ENCODE peak calls at places on chromosomes 4 and X, in seven cellular contexts. V is progenitor cell of endocrine pancreas; F is lower lobe of right lung; A is endodermal cell; T is choroid plexus epithelial cell; P is activated CD8-positive, alpha-beta T cell treated with anti-CD3 and anti-CD28 coated beads for 36 hours; C is heart right ventricle. J is an unnamed sample.

GRCh38 chr4:141246243-141246642 is 25.5 kb downstream of the ZNF330 start:
- DNase-seq in F (no peak), T (peak), V (no peak), P (no peak), C (no peak), A (no peak), J (no peak)

GRCh38 chr4:39235701-39236100 is 53.4 kb downstream of the WDR19 start:
- DNase-seq in T (no peak), C (no peak), V (no peak), P (no peak), A (no peak), F (no peak), J (no peak)

GRCh38 chrX:105829006-105829405 is 6.7 kb downstream of the NRK start:
- DNase-seq in C (no peak), F (no peak), V (no peak), A (no peak), P (no peak), T (peak), J (no peak)

GRCh38 chr4:108036252-108036651 is 46.6 kb downstream of the HADH start:
- DNase-seq in F (no peak), C (no peak), P (peak), A (no peak), V (no peak), T (no peak), J (no peak)

GRCh38 chrX:39772057-39772832 is 325.5 kb downstream of the BCOR start:
- DNase-seq in A (peak), V (no peak), F (peak), T (peak), C (no peak), P (peak), J (no peak)

GRCh38 chr4:91961504-91961903 is 342.3 kb upstream of the GRID2 start:
- DNase-seq in V (no peak), T (peak), C (no peak), F (no peak), P (no peak), A (no peak), J (no peak)

GRCh38 chr4:94307231-94307840 is 35.3 kb downstream of the HPGDS start:
- DNase-seq in C (no peak), V (no peak), A (no peak), T (no peak), P (no peak), F (no peak), J (no peak)

GRCh38 chrX:145405012-145405411 is 157.7 kb downstream of the SPANXN1 start:
- DNase-seq in F (no peak), P (peak), T (peak), V (no peak), A (peak), C (no peak), J (no peak)

GRCh38 chr4:146545102-146545501 is 23.4 kb upstream of the SLC10A7 start:
- DNase-seq in T (peak), V (no peak), A (peak), P (no peak), F (no peak), C (no peak), J (no peak)

GRCh38 chr4:119284876-119285611 is 36.9 kb downstream of the FABP2 start:
- DNase-seq in F (no peak), P (no peak), V (no peak), T (peak), C (no peak), A (no peak), J (no peak)

GRCh38 chr4:70768301-70768948 is 46.7 kb downstream of the RUFY3 start:
- DNase-seq in T (no peak), V (no peak), C (no peak), F (no peak), P (no peak), A (no peak), J (no peak)

GRCh38 chrX:102042706-102043325 is 82.7 kb upstream of the TCEAL2 start:
- DNase-seq in P (no peak), A (no peak), F (no peak), V (no peak), T (no peak), C (no peak), J (no peak)

GRCh38 chr4:37008199-37008598 is 236.3 kb upstream of the NWD2 start:
- DNase-seq in V (no peak), C (no peak), F (no peak), A (no peak), T (peak), P (no peak), J (no peak)

GRCh38 chr4:39435875-39436563 is 22.7 kb downstream of the RPL9 start:
- DNase-seq in C (no peak), P (no peak), T (peak), F (no peak), V (no peak), A (no peak), J (no peak)

GRCh38 chr4:182825786-182826185 is 91.4 kb downstream of the DCTD start:
- DNase-seq in C (no peak), F (no peak), A (no peak), T (no peak), V (no peak), P (no peak), J (no peak)

GRCh38 chr4:53273726-53274125 is 92.1 kb downstream of the SCFD2 start:
- DNase-seq in P (no peak), V (no peak), F (no peak), C (no peak), A (no peak), T (peak), J (no peak)

GRCh38 chrX:15930585-15930984 is 76.0 kb upstream of the AP1S2 start:
- DNase-seq in A (no peak), C (no peak), P (no peak), T (peak), F (no peak), V (no peak), J (no peak)

GRCh38 chr4:107037188-107037587 is 1.1 kb upstream of the DKK2 start:
- DNase-seq in F (peak), T (peak), C (peak), V (peak), A (peak), P (peak), J (peak)

GRCh38 chrX:41599507-41599906 is 89.3 kb upstream of the GPR34 start:
- DNase-seq in C (no peak), F (no peak), T (no peak), A (no peak), V (no peak), P (no peak), J (no peak)

GRCh38 chr4:98334461-98334860 is 73.3 kb downstream of the RAP1GDS1 start:
- DNase-seq in C (no peak), T (no peak), A (no peak), P (no peak), V (no peak), F (no peak), J (no peak)

GRCh38 chrX:107777536-107777832 is at the start of gene NCBP2L:
- DNase-seq in T (no peak), A (no peak), P (no peak), C (no peak), V (no peak), F (no peak), J (no peak)

GRCh38 chrX:11728556-11728955 is 29.5 kb upstream of the MSL3 start:
- DNase-seq in C (no peak), V (no peak), P (no peak), T (no peak), A (no peak), F (no peak), J (no peak)

GRCh38 chr4:183354213-183354612 is 32.0 kb upstream of the CLDN24 start:
- DNase-seq in V (no peak), C (no peak), A (no peak), T (no peak), F (no peak), P (no peak), J (no peak)

GRCh38 chr4:109332926-109333464 is 30.5 kb upstream of the COL25A1 start:
- DNase-seq in C (no peak), P (peak), V (no peak), T (peak), A (peak), F (no peak), J (no peak)
- TF ChIP-seq CTCF in C (peak), P (no peak), V (no peak), T (peak), A (peak), F (peak), J (no peak)

DNA sequence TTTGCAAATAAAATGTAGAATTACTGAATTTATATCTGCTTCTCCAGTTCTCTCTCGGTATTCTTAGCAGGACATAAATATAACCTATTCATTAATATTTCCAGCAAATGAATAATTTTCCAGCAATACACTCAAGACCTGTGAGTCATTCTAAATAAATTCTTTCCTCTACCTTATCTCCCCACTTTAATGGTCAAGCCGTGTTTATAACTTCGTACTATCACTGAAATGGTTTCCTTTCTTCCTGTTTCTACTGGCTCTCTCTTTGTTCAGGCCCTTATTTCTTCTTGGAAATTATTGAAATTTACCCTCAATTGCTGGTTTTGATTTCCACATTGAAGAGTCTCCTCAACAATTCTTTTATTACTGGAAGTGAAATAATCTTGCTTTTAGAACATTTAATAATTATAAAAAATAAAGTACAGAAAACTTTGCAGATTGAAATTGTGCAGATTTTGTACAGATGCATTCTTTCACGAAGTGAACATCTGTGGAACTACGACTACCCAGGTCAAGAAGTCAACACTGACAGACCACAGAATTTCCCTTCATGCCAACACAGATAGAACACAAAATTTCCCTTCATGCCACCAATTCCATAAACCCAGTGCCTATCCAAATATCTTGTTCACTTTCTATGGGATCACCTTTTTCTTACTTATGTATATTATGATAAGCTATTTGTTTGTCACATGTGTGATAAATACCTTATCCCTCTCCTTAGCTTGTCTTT is 205.7 kb downstream of the FAT4 start:
- DNase-seq in C (no peak), V (no peak), P (no peak), A (no peak), T (peak), F (no peak), J (no peak)
- TF ChIP-seq CTCF in C (no peak), V (no peak), P (no peak), A (no peak), T (no peak), F (no peak), J (no peak)

DNA sequence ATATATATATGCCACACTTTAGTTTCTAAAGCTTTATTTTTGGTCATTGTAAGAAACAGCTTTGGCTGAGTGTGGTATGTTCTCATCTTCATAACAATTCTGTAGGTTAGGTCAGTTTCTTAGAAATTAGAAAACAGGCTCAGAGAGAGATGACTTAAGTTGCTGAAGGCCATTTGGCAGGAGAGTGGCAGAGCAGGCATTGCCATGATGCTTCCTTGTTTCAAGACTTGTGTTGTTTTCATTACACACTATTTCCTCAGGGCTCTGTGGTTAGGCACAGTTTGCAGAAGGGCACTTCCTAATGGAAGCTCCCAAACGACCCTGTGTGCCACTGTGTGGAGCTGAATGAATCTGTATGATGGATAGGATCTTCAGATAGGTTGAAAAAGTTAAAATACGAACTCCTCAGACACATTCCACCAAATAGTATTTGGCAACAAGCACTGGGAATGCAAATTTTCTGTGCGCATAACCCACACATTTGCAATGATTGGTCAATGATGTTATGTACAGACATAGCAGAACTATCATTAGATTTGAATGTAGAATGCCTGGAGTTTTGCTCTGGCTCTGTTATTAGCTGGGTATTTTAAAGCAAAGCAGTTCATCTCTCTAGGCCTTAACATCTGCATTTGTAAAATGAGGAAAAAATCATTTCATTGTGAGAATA is 274.3 kb upstream of the HS3ST1 start:
- DNase-seq in T (no peak), A (no peak), C (no peak), F (no peak), V (no peak), P (no peak), J (no peak)
- TF ChIP-seq CTCF in T (no peak), A (no peak), C (no peak), F (no peak), V (no peak), P (no peak), J (no peak)

GRCh38 chrX:120514236-120514635 is 45.1 kb upstream of the LAMP2 start:
- DNase-seq in V (no peak), T (peak), A (peak), C (no peak), F (no peak), P (no peak), J (no peak)
- TF ChIP-seq CTCF in V (peak), T (peak), A (peak), C (peak), F (no peak), P (no peak), J (no peak)

GRCh38 chr4:129043523-129043922 is 49.8 kb downstream of the SCLT1 start:
- DNase-seq in C (no peak), F (no peak), A (no peak), V (no peak), P (peak), T (peak), J (no peak)
- TF ChIP-seq CTCF in C (peak), F (no peak), A (peak), V (peak), P (no peak), T (peak), J (no peak)

DNA sequence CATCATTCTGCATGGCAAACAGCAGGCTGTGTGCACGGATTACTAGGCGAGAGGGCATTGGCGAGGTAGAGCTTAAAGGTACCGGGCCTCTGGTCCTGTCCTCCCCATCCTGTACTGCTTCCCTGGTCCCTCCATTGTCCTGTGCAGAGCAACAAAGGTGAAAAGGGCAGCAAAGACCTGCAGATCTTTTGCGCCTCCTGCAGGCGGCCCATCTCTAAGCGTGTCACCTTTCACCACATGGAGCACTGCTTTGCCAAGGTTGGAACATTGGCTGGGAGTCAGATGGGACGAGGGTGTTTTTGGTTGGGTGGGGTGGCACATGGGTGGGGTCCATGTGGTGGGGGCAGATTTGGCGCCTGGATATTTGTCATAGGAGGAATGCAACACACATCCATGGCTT is 64.7 kb upstream of the UXT start:
- DNase-seq in T (no peak), F (no peak), P (peak), A (peak), V (no peak), C (no peak), J (no peak)
- TF ChIP-seq CTCF in T (peak), F (no peak), P (no peak), A (peak), V (no peak), C (no peak), J (no peak)

GRCh38 chrX:131747173-131747572 is 203.3 kb downstream of the OR13H1 start:
- DNase-seq in C (no peak), T (no peak), V (no peak), A (no peak), P (no peak), F (no peak), J (peak)

DNA sequence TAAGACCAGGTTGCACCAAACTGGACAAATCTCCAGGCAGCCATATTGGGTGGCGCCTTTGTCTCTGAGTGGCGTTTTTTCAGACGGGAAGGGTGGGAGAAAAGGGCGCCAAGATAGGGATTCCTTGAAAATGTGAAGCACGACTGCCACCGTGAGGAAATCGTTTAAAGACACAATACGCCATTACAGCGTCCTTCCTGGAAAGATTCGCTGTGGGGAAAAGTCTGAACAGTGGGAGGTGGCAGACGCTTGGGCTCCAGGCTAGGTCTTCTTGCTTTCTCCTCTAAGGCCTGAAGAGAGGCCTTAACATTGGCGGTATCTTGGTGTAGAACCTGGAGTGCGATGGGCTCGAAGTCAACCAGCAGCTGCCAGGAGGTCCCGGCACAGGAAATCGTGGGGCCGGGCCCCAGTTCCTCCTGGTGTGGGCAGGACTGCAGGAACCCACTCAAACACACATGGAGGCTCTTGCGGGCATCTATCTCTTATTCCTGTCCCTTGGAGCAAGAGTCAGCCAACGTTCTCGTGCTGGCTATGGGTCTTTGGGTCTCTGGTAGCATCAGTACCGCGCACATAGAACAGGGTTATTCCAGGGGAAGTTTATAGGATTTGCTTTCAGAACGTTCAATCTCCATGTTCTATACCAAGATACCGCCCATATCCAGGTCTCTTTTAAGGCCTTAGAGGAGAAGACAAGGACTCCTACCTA is 208.8 kb downstream of the OR13H1 start:
- DNase-seq in F (no peak), A (no peak), T (no peak), C (no peak), V (no peak), P (no peak), J (peak)
- TF ChIP-seq CTCF in F (no peak), A (no peak), T (no peak), C (peak), V (no peak), P (no peak), J (no peak)